ENCODE peak calls at places on chromosome 4, in seven cellular contexts. E is WTC11, Q is mammary epithelial cell, J is upper lobe of right lung, U is fibroblast of pulmonary artery, K is GM20000, T is right lobe of liver. N is an unnamed sample.

GRCh38 chr4:142846729-142847606 is 867 bp upstream of the INPP4B start:
- DNase-seq in T (no peak), U (peak), K (peak), J (no peak), E (peak), Q (peak), N (peak)

GRCh38 chr4:16443504-16444088 is 217.3 kb upstream of the TAPT1 start:
- DNase-seq in T (no peak), U (peak), J (no peak), Q (peak), E (no peak), K (peak), N (peak)

GRCh38 chr4:180615746-180616145 is 1627.5 kb upstream of the TENM3 start:
- DNase-seq in K (no peak), E (no peak), J (no peak), U (no peak), Q (no peak), T (no peak), N (no peak)

GRCh38 chr4:83362492-83363329 is 28.1 kb upstream of the HPSE start:
- DNase-seq in U (peak), J (no peak), K (no peak), Q (peak), T (no peak), E (no peak), N (no peak)

GRCh38 chr4:147927377-147928137 is 195.7 kb downstream of the ARHGAP10 start:
- DNase-seq in J (no peak), T (no peak), U (peak), Q (no peak), E (no peak), K (no peak), N (no peak)

GRCh38 chr4:73922317-73922716 is 53.1 kb downstream of the CXCL1 start:
- DNase-seq in E (no peak), J (no peak), U (no peak), Q (no peak), K (no peak), T (no peak), N (no peak)

GRCh38 chr4:6660430-6660829 is 19.9 kb downstream of the MRFAP1 start:
- DNase-seq in E (no peak), T (no peak), K (no peak), U (no peak), J (no peak), Q (no peak), N (no peak)

GRCh38 chr4:115945026-115945425 is 831.6 kb upstream of the NDST4 start:
- DNase-seq in T (no peak), E (no peak), J (no peak), K (no peak), U (no peak), Q (no peak), N (no peak)

GRCh38 chr4:37471971-37472370 is 214.2 kb downstream of the RELL1 start:
- DNase-seq in E (no peak), K (no peak), J (peak), Q (no peak), U (no peak), T (peak), N (no peak)

GRCh38 chr4:75673959-75674328 is 733 bp upstream of the G3BP2 start:
- DNase-seq in E (no peak), T (no peak), Q (no peak), J (no peak), K (no peak), U (peak), N (no peak)

GRCh38 chr4:6275898-6276563 is 6.4 kb downstream of the WFS1 start:
- DNase-seq in Q (no peak), T (no peak), E (no peak), J (no peak), U (no peak), K (no peak), N (no peak)

GRCh38 chr4:109787807-109788206 is 14.0 kb downstream of the CFI start:
- DNase-seq in U (no peak), K (no peak), J (no peak), T (no peak), Q (no peak), E (no peak), N (no peak)

GRCh38 chr4:108512615-108513505 is 107.5 kb upstream of the RPL34 start:
- DNase-seq in T (no peak), Q (peak), E (peak), K (no peak), J (no peak), U (peak), N (no peak)

GRCh38 chr4:185752881-185753280 is 59.1 kb downstream of the SORBS2 start:
- DNase-seq in E (no peak), J (no peak), Q (no peak), U (no peak), T (no peak), K (no peak), N (no peak)

GRCh38 chr4:142369141-142369540 is 477.0 kb downstream of the INPP4B start:
- DNase-seq in T (no peak), K (no peak), J (no peak), E (no peak), Q (no peak), U (no peak), N (no peak)

GRCh38 chr4:3775011-3775410 is 8.8 kb downstream of the ADRA2C start:
- DNase-seq in Q (no peak), K (no peak), U (no peak), T (no peak), J (no peak), E (no peak), N (no peak)

GRCh38 chr4:187128226-187128625 is 404.6 kb upstream of the FAT1 start:
- DNase-seq in E (no peak), K (no peak), J (no peak), T (no peak), Q (peak), U (peak), N (no peak)

GRCh38 chr4:187424636-187425035 is 570.9 kb upstream of the ZFP42 start:
- DNase-seq in U (no peak), T (no peak), J (no peak), K (no peak), Q (no peak), E (no peak), N (no peak)

GRCh38 chr4:55378617-55379467 is 16.9 kb upstream of the TMEM165 start:
- DNase-seq in Q (peak), E (no peak), K (no peak), T (no peak), J (no peak), U (no peak), N (no peak)

GRCh38 chr4:114400531-114400930 is 198.1 kb upstream of the UGT8 start:
- DNase-seq in T (no peak), K (no peak), J (no peak), E (no peak), U (no peak), Q (peak), N (no peak)

GRCh38 chr4:9608300-9608699 is 164.1 kb downstream of the DEFB131A start:
- DNase-seq in Q (no peak), J (no peak), E (no peak), K (no peak), T (no peak), U (no peak), N (no peak)

GRCh38 chr4:123430031-123430430 is 33.4 kb downstream of the SPRY1 start:
- DNase-seq in Q (no peak), K (no peak), U (no peak), T (no peak), J (no peak), E (no peak), N (no peak)

GRCh38 chr4:89838005-89838404 is 1.0 kb upstream of the SNCA start:
- DNase-seq in U (peak), T (no peak), K (no peak), Q (peak), E (no peak), J (no peak), N (peak)

GRCh38 chr4:184016742-184017668 is 111.9 kb downstream of the STOX2 start:
- DNase-seq in Q (no peak), J (no peak), T (no peak), U (no peak), K (no peak), E (no peak), N (no peak)

GRCh38 chr4:66123195-66123594 is 452.9 kb upstream of the EPHA5 start:
- DNase-seq in T (no peak), J (no peak), Q (no peak), K (no peak), U (peak), E (no peak), N (no peak)

GRCh38 chr4:125432078-125432477 is 117.3 kb downstream of the FAT4 start:
- DNase-seq in U (peak), T (no peak), E (peak), Q (no peak), K (no peak), J (no peak), N (no peak)

GRCh38 chr4:38177035-38177791 is 217.0 kb downstream of the PTTG2 start:
- DNase-seq in Q (no peak), J (no peak), U (peak), T (no peak), K (peak), E (no peak), N (peak)

GRCh38 chr4:158714937-158715336 is 8.3 kb downstream of the PPID start:
- DNase-seq in J (no peak), T (no peak), E (no peak), K (no peak), Q (no peak), U (no peak), N (no peak)

GRCh38 chr4:38287090-38287843 is 327.1 kb downstream of the PTTG2 start:
- DNase-seq in T (no peak), E (no peak), J (no peak), K (no peak), U (no peak), Q (no peak), N (no peak)

GRCh38 chr4:157291071-157291470 is 70.5 kb downstream of the GRIA2 start:
- DNase-seq in T (no peak), J (no peak), U (no peak), E (no peak), K (no peak), Q (no peak), N (no peak)

GRCh38 chr4:181820518-181820917 is 422.7 kb upstream of the TENM3 start:
- DNase-seq in J (no peak), E (no peak), U (no peak), K (no peak), Q (no peak), T (no peak), N (no peak)

GRCh38 chr4:97720869-97721432 is 422.3 kb downstream of the STPG2 start:
- DNase-seq in U (peak), Q (peak), T (no peak), K (no peak), E (no peak), J (no peak), N (no peak)

GRCh38 chr4:122293374-122294365 is 85.1 kb upstream of the ADAD1 start:
- DNase-seq in U (no peak), T (no peak), Q (no peak), K (no peak), J (no peak), E (peak), N (no peak)

GRCh38 chr4:177455591-177455990 is 13.4 kb upstream of the AGA start:
- DNase-seq in Q (no peak), U (peak), K (no peak), E (no peak), J (no peak), T (no peak), N (no peak)

GRCh38 chr4:174928575-174929253 is 10.6 kb downstream of the ADAM29 start:
- DNase-seq in U (no peak), T (no peak), K (no peak), E (no peak), Q (no peak), J (no peak), N (no peak)

GRCh38 chr4:18593297-18594002 is 571.9 kb upstream of the LCORL start:
- DNase-seq in Q (peak), E (peak), T (no peak), K (peak), U (peak), J (no peak), N (peak)

GRCh38 chr4:39066371-39066770 is 4.3 kb downstream of the KLHL5 start:
- DNase-seq in U (peak), Q (no peak), J (no peak), E (no peak), K (no peak), T (no peak), N (no peak)

GRCh38 chr4:94305468-94306225 is 37.0 kb downstream of the HPGDS start:
- DNase-seq in T (no peak), E (no peak), Q (no peak), J (no peak), K (no peak), U (no peak), N (no peak)

GRCh38 chr4:8676676-8677075 is 84.1 kb downstream of the CPZ start:
- DNase-seq in U (no peak), J (peak), E (no peak), K (no peak), Q (no peak), T (no peak), N (no peak)

DNA sequence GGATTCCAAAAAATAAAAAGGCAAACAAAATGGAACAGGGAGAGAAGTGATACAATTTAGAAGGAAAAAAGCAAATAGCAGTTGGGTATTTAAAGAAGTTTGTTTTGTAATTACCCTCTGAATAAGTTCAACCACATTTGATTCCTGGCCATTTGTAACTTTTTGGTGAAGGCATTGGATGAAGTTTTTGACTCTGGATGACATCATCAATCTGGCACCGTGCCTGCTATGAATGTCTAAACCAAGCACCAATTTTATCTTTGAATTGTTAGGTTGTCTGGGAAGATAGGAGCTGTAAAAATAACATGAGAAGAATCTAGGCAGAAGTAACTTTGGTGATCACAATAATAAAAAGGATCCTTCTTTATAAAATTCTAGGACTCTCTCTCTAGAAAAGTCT is 29.5 kb downstream of the TMPRSS11A start:
- DNase-seq in T (no peak), E (no peak), J (no peak), Q (no peak), K (no peak), U (peak), N (no peak)
- TF ChIP-seq CTCF in T (no peak), E (no peak), J (no peak), Q (no peak), K (no peak), U (no peak), N (no peak)

GRCh38 chr4:168868856-168869201 is 141.2 kb downstream of the CBR4 start:
- DNase-seq in K (no peak), J (no peak), T (no peak), Q (no peak), E (no peak), U (no peak), N (no peak)
- TF ChIP-seq CTCF in K (no peak), J (no peak), T (no peak), Q (no peak), E (no peak), U (no peak), N (no peak)

DNA sequence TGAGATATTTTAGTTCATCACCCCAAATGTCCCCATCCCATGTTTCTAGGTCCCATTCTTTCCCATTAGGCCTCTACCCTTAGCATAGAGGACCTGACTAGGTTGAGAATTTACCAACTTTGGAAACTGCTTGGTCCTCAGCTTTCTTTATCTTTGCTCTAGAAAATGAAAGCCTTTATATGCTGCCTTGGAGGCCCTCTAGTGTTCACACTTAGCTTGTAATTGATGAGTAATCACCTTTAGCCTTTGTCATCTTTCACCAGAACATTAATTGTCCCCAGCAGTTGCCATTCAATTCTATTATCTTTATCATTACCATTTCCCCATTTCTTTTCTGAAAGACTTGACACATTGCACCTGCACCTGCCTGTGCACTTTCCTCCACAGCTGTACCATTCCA is 589.2 kb upstream of the NR3C2 start:
- DNase-seq in K (peak), U (peak), E (no peak), T (no peak), Q (peak), J (no peak), N (no peak)
- TF ChIP-seq CTCF in K (peak), U (peak), E (no peak), T (peak), Q (peak), J (peak), N (peak)

GRCh38 chr4:1907848-1908525 is 36.8 kb downstream of the NSD2 start:
- DNase-seq in K (no peak), T (no peak), E (no peak), Q (peak), U (no peak), J (no peak), N (no peak)

GRCh38 chr4:1910643-1911042 is 39.5 kb downstream of the NSD2 start:
- DNase-seq in T (no peak), U (peak), Q (peak), E (peak), J (no peak), K (no peak), N (no peak)
- TF ChIP-seq CTCF in T (peak), U (peak), Q (peak), E (peak), J (peak), K (peak), N (peak)

GRCh38 chr4:56618734-56619133 is 62.4 kb downstream of the HOPX start:
- DNase-seq in J (no peak), K (no peak), E (no peak), U (no peak), T (no peak), Q (no peak), N (no peak)

GRCh38 chr4:56619816-56620215 is 61.3 kb downstream of the HOPX start:
- DNase-seq in T (no peak), K (no peak), U (no peak), Q (no peak), J (no peak), E (peak), N (no peak)

GRCh38 chr4:56613101-56613862 is 67.8 kb downstream of the HOPX start:
- DNase-seq in E (no peak), Q (peak), K (no peak), J (no peak), T (no peak), U (peak), N (no peak)

GRCh38 chr4:56622176-56622575 is 58.9 kb downstream of the HOPX start:
- DNase-seq in K (no peak), T (no peak), J (no peak), E (no peak), U (no peak), Q (peak), N (no peak)

DNA sequence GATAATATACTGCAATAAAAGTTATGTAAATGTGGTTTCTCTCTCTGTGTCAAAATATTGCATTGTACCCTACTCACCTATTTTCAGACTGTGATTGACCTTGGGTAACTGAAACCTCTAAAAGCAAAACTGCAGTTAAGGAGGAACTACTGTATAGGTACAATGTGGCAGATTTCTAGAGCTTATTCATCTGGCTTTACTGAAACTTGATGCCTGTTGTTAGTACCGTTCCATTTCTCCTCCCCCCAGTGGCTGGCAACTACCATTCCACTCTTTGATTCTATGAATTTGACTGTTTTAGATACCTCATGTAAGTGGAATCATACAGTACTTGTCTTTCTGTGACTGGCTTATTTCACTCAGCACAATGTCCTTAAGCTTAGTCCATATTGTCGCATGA is 61.9 kb downstream of the HOPX start:
- DNase-seq in Q (peak), K (no peak), J (no peak), U (peak), T (no peak), E (no peak), N (no peak)
- TF ChIP-seq CTCF in Q (no peak), K (no peak), J (no peak), U (peak), T (no peak), E (no peak), N (no peak)

GRCh38 chr4:102760645-102761477 is at the start of gene MANBA:
- DNase-seq in U (peak), T (peak), E (peak), K (peak), J (peak), Q (peak), N (peak)
- TF ChIP-seq CTCF in U (no peak), T (no peak), E (no peak), K (no peak), J (no peak), Q (no peak), N (no peak)

GRCh38 chr4:15201782-15202181 is 199.5 kb downstream of the CPEB2 start:
- DNase-seq in T (no peak), U (no peak), K (no peak), Q (no peak), J (no peak), E (no peak), N (no peak)

GRCh38 chr4:15198070-15198727 is 195.9 kb downstream of the CPEB2 start:
- DNase-seq in U (no peak), E (peak), Q (no peak), T (no peak), K (no peak), J (no peak), N (no peak)

GRCh38 chr4:15202481-15202880 is 200.2 kb downstream of the CPEB2 start:
- DNase-seq in J (no peak), U (no peak), T (no peak), K (no peak), Q (peak), E (no peak), N (no peak)

GRCh38 chr4:15194520-15194919 is 192.2 kb downstream of the CPEB2 start:
- DNase-seq in J (no peak), Q (no peak), E (no peak), K (no peak), T (no peak), U (no peak), N (no peak)

DNA sequence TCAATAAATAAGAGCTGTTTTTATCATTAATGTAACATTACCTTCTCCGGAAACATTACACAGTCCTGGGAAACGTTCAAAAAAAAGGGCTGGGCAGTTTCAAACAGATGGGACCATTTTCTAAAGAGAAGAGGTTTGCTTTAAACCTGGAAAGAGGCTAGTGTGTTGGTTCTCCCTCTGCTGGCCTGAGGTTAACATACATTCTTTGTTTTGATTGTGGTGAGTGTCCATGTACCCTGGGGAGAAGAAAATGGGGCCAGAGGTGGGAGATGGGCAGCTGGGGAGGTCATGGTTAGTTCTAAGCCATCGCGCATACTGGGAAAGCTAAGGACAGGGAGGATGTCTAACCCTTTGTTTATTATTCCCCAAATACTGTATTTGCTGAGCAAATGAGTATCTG is 194.7 kb downstream of the CPEB2 start:
- DNase-seq in E (peak), K (no peak), U (peak), J (no peak), Q (peak), T (no peak), N (no peak)
- TF ChIP-seq CTCF in E (no peak), K (no peak), U (peak), J (no peak), Q (peak), T (no peak), N (peak)

GRCh38 chr4:57191523-57192034 is 81.4 kb upstream of the IGFBP7 start:
- DNase-seq in K (no peak), Q (no peak), T (no peak), U (peak), E (peak), J (no peak), N (no peak)
- TF ChIP-seq CTCF in K (no peak), Q (no peak), T (no peak), U (no peak), E (no peak), J (no peak), N (no peak)

DNA sequence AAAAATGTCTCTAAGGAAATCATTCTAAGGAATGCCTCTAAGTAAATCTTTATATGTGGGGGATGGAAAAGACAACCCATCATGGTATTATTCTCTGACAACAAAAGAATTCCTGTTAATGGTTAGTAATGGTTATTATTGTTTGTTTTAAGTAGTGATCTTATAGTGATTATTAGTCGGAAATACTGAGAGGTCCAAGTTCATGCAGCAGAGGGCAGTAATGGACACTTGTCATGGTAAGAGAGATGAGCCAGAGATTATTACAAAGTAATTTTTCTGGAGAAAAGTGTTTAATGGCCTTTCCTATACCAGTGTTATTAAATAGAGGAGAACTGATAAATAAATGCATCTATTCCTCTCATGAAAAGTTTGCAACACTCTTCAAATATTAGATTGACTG is 8.1 kb upstream of the DKK2 start:
- DNase-seq in Q (no peak), J (no peak), E (no peak), T (no peak), U (no peak), K (no peak), N (no peak)
- TF ChIP-seq CTCF in Q (peak), J (no peak), E (no peak), T (peak), U (peak), K (no peak), N (no peak)

N was measured in GM13977.